ENCODE peak calls at places on chromosome 11, in seven cellular contexts. V is choroid plexus epithelial cell, T is astrocyte of the spinal cord, D is heart right ventricle, K is neuronal stem cell, E is endodermal cell, F is WERI-Rb-1. S is an unnamed sample.

GRCh38 chr11:33040862-33041453 is 1.6 kb downstream of the TCP11L1 start:
- DNase-seq in V (no peak), T (no peak), D (no peak), K (no peak), E (no peak), F (peak; percentile 24), S (no peak)

GRCh38 chr11:69654001-69654659 is 13.2 kb downstream of the CCND1 start:
- DNase-seq in V (no peak), T (no peak), D (no peak), K (no peak), E (peak; percentile 57), F (no peak), S (no peak)

GRCh38 chr11:121214861-121215260 is 77.7 kb upstream of the SC5D start:
- DNase-seq in V (peak; percentile 14), T (no peak), D (no peak), K (no peak), E (no peak), F (no peak), S (no peak)

GRCh38 chr11:45809456-45810395 is 4.8 kb downstream of the SLC35C1 start:
- DNase-seq in V (peak; percentile 33), T (no peak), D (no peak), K (no peak), E (no peak), F (no peak), S (no peak)

GRCh38 chr11:88012456-88012855 is 162.8 kb downstream of the RAB38 start:
- DNase-seq in V (no peak), T (no peak), D (no peak), K (no peak), E (no peak), F (no peak), S (no peak)

GRCh38 chr11:33895752-33896137 is 3.9 kb upstream of the LMO2 start:
- DNase-seq in V (peak; percentile 38), T (peak; percentile 14), D (no peak), K (no peak), E (no peak), F (peak; percentile 74), S (no peak)

GRCh38 chr11:112785104-112785503 is 176.1 kb upstream of the NCAM1 start:
- DNase-seq in V (no peak), T (peak; percentile 13), D (no peak), K (no peak), E (no peak), F (no peak), S (no peak)

GRCh38 chr11:44958165-44958564 is 7.5 kb upstream of the TP53I11 start:
- DNase-seq in V (no peak), T (no peak), D (no peak), K (no peak), E (no peak), F (no peak), S (no peak)

GRCh38 chr11:43986881-43987280 is 44.4 kb downstream of the C11orf96 start:
- DNase-seq in V (no peak), T (no peak), D (no peak), K (no peak), E (no peak), F (no peak), S (no peak)

GRCh38 chr11:120696597-120696996 is 185.0 kb downstream of the GRIK4 start:
- DNase-seq in V (no peak), T (no peak), D (no peak), K (no peak), E (peak; percentile 80), F (no peak), S (no peak)

GRCh38 chr11:10893713-10894112 is 35.9 kb upstream of the ZBED5 start:
- DNase-seq in V (peak; percentile 79), T (peak; percentile 62), D (no peak), K (no peak), E (no peak), F (no peak), S (no peak)

GRCh38 chr11:88494857-88495256 is 157.3 kb upstream of the CTSC start:
- DNase-seq in V (no peak), T (no peak), D (no peak), K (no peak), E (no peak), F (no peak), S (no peak)

GRCh38 chr11:128323381-128323780 is 264.0 kb downstream of the ETS1 start:
- DNase-seq in V (peak; percentile 81), T (no peak), D (no peak), K (no peak), E (no peak), F (peak; percentile 22), S (no peak)

DNA sequence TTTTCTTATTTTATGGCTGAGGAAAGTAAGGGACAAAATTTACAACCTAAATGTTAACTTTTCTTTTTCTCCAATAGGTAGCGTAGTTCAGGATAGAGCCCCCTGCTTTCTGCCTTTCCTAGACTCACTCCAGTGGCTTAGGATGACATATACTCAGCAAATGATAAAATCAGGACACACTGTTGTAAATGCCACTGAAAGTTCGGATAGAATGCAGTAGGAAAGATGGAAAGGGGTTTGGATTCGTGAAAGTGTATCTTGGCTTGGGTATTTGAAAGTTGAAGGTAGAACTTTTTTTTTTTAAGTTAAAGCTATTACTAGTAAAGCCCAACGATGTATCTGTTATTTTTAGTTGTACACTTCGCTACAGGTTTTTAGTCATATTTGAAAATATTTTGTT is 2.2 kb downstream of the DYNC2H1 start:
- DNase-seq in V (no peak), T (no peak), D (no peak), K (no peak), E (no peak), F (no peak), S (no peak)
- H3K4me3 ChIP-seq in V (no peak overlapping the region), T (no peak overlapping the region), D (no peak overlapping the region), K (no peak overlapping the region), E (peak overlapping the region; percentile 61), F (no peak overlapping the region), S (no peak overlapping the region)

GRCh38 chr11:129374993-129375721 is 491 bp upstream of the BARX2 start:
- DNase-seq in V (no peak), T (peak; percentile 25), D (no peak), K (peak; percentile 44), E (peak; percentile 86), F (no peak), S (no peak)
- H3K4me3 ChIP-seq in V (no peak overlapping the region), T (no peak overlapping the region), D (peak overlapping the region; percentile 48), K (peak overlapping the region; percentile 63), E (peak overlapping the region; percentile 79), F (peak overlapping the region; percentile 6), S (no peak overlapping the region)

GRCh38 chr11:65065898-65066297 is 7.5 kb upstream of the NAALADL1 start:
- DNase-seq in V (no peak), T (no peak), D (no peak), K (no peak), E (no peak), F (no peak), S (no peak)
- H3K4me3 ChIP-seq in V (no peak overlapping the region), T (no peak overlapping the region), D (no peak overlapping the region), K (no peak overlapping the region), E (no peak overlapping the region), F (no peak overlapping the region), S (no peak overlapping the region)

GRCh38 chr11:86193297-86194095 is 51.1 kb upstream of the EED start:
- DNase-seq in V (peak; percentile 91), T (peak; percentile 79), D (peak; percentile 56), K (peak; percentile 33), E (peak; percentile 91), F (peak; percentile 85), S (no peak)
- H3K4me3 ChIP-seq in V (peak overlapping the region; percentile 27), T (no peak overlapping the region), D (peak overlapping the region; percentile 36), K (no peak overlapping the region), E (no peak overlapping the region), F (peak overlapping the region; percentile 38), S (no peak overlapping the region)

DNA sequence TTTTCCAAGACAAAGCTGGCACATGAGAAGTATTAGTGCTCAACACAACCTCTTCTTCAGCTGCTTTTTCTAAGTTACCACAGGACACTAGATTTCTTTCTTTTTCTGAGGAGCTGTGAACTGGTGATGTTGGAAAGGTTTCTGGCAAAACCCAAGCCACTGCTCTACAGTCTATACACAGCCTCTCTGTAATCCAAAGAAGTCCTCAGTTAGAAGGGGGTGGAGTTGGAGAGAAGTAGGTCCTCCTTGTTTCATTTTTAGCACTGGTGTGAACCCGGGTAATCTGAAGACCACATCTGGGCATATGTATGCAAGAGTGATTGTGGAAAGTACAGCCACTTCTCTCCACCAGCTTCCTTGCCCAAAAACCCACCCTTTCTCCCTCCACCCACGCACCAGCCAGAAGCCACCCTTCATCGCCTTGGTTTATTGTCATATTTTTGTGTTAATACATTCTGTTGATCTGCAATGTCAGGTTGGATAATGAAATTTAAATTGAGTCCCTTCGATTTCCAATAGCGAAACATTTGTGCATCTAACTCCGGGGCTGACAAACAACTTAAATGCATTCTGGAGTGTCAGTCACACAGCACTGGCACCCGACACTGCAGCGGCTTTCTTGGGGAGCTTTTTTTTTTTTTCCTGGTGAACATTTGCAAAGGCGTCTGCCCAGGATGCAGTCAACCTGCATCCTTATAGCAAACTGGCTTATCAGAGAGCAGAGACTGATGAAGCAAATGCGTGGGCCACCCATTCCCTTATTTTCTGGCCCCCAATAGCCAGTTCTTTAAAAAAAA is 1168.0 kb downstream of the LRRC4C start:
- DNase-seq in V (no peak), T (no peak), D (no peak), K (no peak), E (no peak), F (no peak), S (no peak)
- H3K4me3 ChIP-seq in V (no peak overlapping the region), T (peak overlapping the region; percentile 69), D (peak overlapping the region; percentile 63), K (peak overlapping the region; percentile 36), E (no peak overlapping the region), F (no peak overlapping the region), S (no peak overlapping the region)

DNA sequence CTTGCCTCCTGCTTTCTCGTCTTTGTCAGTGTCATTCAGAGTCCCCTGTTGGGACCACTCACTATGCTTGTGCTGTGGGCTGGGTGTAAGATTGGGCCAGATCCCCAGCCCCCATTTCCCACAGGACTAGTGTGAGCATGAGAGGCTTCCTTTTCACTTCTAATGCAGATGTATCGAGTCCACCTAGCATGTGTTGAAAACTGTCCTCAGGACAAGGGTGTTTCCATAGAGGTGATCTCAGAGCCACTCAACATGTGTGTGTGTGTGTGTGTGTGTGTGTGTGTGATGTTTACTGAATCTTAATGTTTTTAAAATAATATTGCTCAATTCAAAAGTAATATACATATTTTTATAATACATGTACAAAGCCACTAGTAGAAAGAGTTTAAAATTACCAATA is 11.4 kb upstream of the CD44 start:
- DNase-seq in V (no peak), T (no peak), D (no peak), K (no peak), E (no peak), F (no peak), S (no peak)
- H3K4me3 ChIP-seq in V (no peak overlapping the region), T (no peak overlapping the region), D (no peak overlapping the region), K (no peak overlapping the region), E (no peak overlapping the region), F (no peak overlapping the region), S (no peak overlapping the region)

DNA sequence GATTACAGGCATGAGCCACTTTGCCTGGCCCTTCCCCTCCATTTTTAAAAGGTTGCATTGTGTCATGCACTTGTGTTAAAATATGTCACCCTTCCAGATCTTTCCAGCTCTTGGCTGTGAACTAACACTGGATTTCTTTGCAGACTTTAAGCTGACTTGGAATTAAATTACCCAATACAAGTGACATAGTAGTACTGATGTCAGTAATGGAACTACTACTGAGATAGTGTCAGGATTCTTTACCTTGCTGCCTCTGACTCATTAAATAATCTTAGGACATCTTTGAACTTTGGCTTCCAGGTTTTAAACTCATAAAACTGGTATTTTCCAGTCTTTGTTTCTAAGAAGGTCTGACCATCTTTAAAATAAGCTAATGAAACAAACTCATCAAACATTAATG is 51.8 kb upstream of the OR4B1 start:
- DNase-seq in V (peak; percentile 28), T (no peak), D (no peak), K (no peak), E (no peak), F (no peak), S (no peak)
- H3K4me3 ChIP-seq in V (no peak overlapping the region), T (no peak overlapping the region), D (no peak overlapping the region), K (no peak overlapping the region), E (no peak overlapping the region), F (no peak overlapping the region), S (no peak overlapping the region)

GRCh38 chr11:17013548-17014320 is 480 bp downstream of the PLEKHA7 start:
- DNase-seq in V (no peak), T (no peak), D (peak; percentile 25), K (peak; percentile 3), E (peak; percentile 81), F (peak; percentile 61), S (no peak)
- H3K4me3 ChIP-seq in V (peak overlapping the region; percentile 55), T (peak overlapping the region; percentile 50), D (peak overlapping the region; percentile 76), K (peak overlapping the region; percentile 90), E (peak overlapping the region; percentile 81), F (peak overlapping the region; percentile 91), S (no peak overlapping the region)

S was measured in AG04449.